ENCODE peak calls at places on chromosomes 5 and 9, in six cellular contexts. V is GM13977; T is CD8-positive, alpha-beta T cell; F is nephron progenitor cell; P is GM23338; A is cardiac fibroblast. O is an unnamed sample.

GRCh38 chr5:118793091-118793490 is 195.3 kb downstream of the DTWD2 start:
- DNase-seq in V (no peak), T (no peak), F (no peak), P (no peak), A (no peak), O (no peak)

GRCh38 chr9:105050296-105050695 is 122.3 kb upstream of the ABCA1 start:
- DNase-seq in V (no peak), T (no peak), F (no peak), P (no peak), A (peak; percentile 46), O (no peak)

GRCh38 chr5:124104813-124105212 is 592.8 kb downstream of the CSNK1G3 start:
- DNase-seq in V (no peak), T (no peak), F (no peak), P (no peak), A (no peak), O (no peak)

GRCh38 chr5:82244854-82245635 is 33.1 kb downstream of the RPS23 start:
- DNase-seq in V (no peak), T (no peak), F (no peak), P (peak; percentile 3), A (peak; percentile 6), O (no peak)

GRCh38 chr9:105251733-105252404 is 7.4 kb downstream of the SLC44A1 start:
- DNase-seq in V (no peak), T (no peak), F (no peak), P (no peak), A (no peak), O (no peak)

GRCh38 chr9:98916660-98917059 is 27.0 kb upstream of the COL15A1 start:
- DNase-seq in V (no peak), T (no peak), F (peak; percentile 71), P (peak; percentile 73), A (no peak), O (no peak)

GRCh38 chr5:142323480-142324376 is 1.1 kb downstream of the SPRY4 start:
- DNase-seq in V (no peak), T (no peak), F (peak; percentile 54), P (no peak), A (peak; percentile 52), O (no peak)

GRCh38 chr9:127366594-127366993 is 30.4 kb upstream of the SLC2A8 start:
- DNase-seq in V (no peak), T (no peak), F (no peak), P (no peak), A (no peak), O (no peak)

GRCh38 chr5:179679014-179679674 is 1.7 kb downstream of the CBY3 start:
- DNase-seq in V (peak; percentile 69), T (peak; percentile 71), F (peak; percentile 64), P (peak; percentile 95), A (peak; percentile 51), O (peak; percentile 80)

GRCh38 chr5:30040483-30041116 is 1152.9 kb upstream of the CDH6 start:
- DNase-seq in V (peak; percentile 45), T (no peak), F (peak; percentile 67), P (peak; percentile 87), A (peak; percentile 75), O (peak; percentile 33)

GRCh38 chr5:150214289-150214688 is 24.4 kb downstream of the SLC6A7 start:
- DNase-seq in V (no peak), T (no peak), F (no peak), P (peak; percentile 44), A (peak; percentile 31), O (no peak)

GRCh38 chr9:70081120-70081495 is 37.5 kb downstream of the MAMDC2 start:
- DNase-seq in V (no peak), T (no peak), F (no peak), P (no peak), A (peak; percentile 69), O (no peak)

GRCh38 chr9:2642068-2642467 is 20.5 kb downstream of the VLDLR start:
- DNase-seq in V (no peak), T (no peak), F (no peak), P (no peak), A (no peak), O (no peak)

GRCh38 chr9:87535817-87536539 is 38.3 kb downstream of the DAPK1 start:
- DNase-seq in V (peak; percentile 42), T (no peak), F (no peak), P (no peak), A (no peak), O (peak; percentile 66)

GRCh38 chr5:123095694-123096120 is 6.7 kb downstream of the PRDM6 start:
- DNase-seq in V (peak; percentile 25), T (no peak), F (no peak), P (no peak), A (no peak), O (no peak)

GRCh38 chr5:123098767-123099513 is 9.9 kb downstream of the PRDM6 start:
- DNase-seq in V (peak; percentile 30), T (no peak), F (no peak), P (peak; percentile 34), A (peak; percentile 31), O (no peak)

GRCh38 chr5:123097483-123097870 is 8.4 kb downstream of the PRDM6 start:
- DNase-seq in V (peak; percentile 23), T (no peak), F (no peak), P (no peak), A (no peak), O (no peak)

GRCh38 chr5:123097871-123098735 is 9.1 kb downstream of the PRDM6 start:
- DNase-seq in V (peak; percentile 38), T (no peak), F (peak; percentile 35), P (peak; percentile 44), A (no peak), O (no peak)

GRCh38 chr5:123099514-123100151 is 10.6 kb downstream of the PRDM6 start:
- DNase-seq in V (peak; percentile 27), T (no peak), F (peak; percentile 68), P (peak; percentile 78), A (no peak), O (peak; percentile 23)
- TF ChIP-seq CTCF in V (no peak), T (no peak), F (peak; percentile 25), P (peak; percentile 20), A (no peak), O (no peak)

GRCh38 chr5:96729156-96729555 is 67.0 kb downstream of the CAST start:
- DNase-seq in V (no peak), T (no peak), F (no peak), P (no peak), A (no peak), O (peak; percentile 18)
- TF ChIP-seq CTCF in V (no peak), T (peak; percentile 25), F (peak; percentile 10), P (peak; percentile 35), A (peak; percentile 5), O (no peak)

GRCh38 chr5:168916266-168916665 is 337.1 kb upstream of the PANK3 start:
- DNase-seq in V (no peak), T (no peak), F (peak; percentile 62), P (peak; percentile 60), A (peak; percentile 4), O (no peak)
- TF ChIP-seq CTCF in V (no peak), T (no peak), F (no peak), P (no peak), A (no peak), O (no peak)

GRCh38 chr9:114513952-114514267 is 8.6 kb upstream of the WHRN start:
- DNase-seq in V (no peak), T (no peak), F (no peak), P (no peak), A (no peak), O (no peak)

GRCh38 chr9:114516913-114517312 is 11.6 kb upstream of the WHRN start:
- DNase-seq in V (no peak), T (no peak), F (no peak), P (no peak), A (peak; percentile 73), O (no peak)

GRCh38 chr9:114512337-114512874 is 7.1 kb upstream of the WHRN start:
- DNase-seq in V (no peak), T (no peak), F (no peak), P (no peak), A (no peak), O (no peak)

GRCh38 chr9:114515528-114515927 is 10.3 kb upstream of the WHRN start:
- DNase-seq in V (no peak), T (no peak), F (no peak), P (no peak), A (no peak), O (no peak)

GRCh38 chr9:114513050-114513951 is 8.0 kb upstream of the WHRN start:
- DNase-seq in V (no peak), T (no peak), F (no peak), P (no peak), A (no peak), O (no peak)
- TF ChIP-seq CTCF in V (no peak), T (no peak), F (no peak), P (no peak), A (no peak), O (no peak)

GRCh38 chr5:111461934-111462333 is 50.4 kb downstream of the STARD4 start:
- DNase-seq in V (no peak), T (no peak), F (no peak), P (peak; percentile 10), A (no peak), O (no peak)

GRCh38 chr5:111463304-111463703 is 49.0 kb downstream of the STARD4 start:
- DNase-seq in V (no peak), T (no peak), F (no peak), P (peak; percentile 16), A (no peak), O (no peak)

GRCh38 chr5:111461261-111461671 is 51.1 kb downstream of the STARD4 start:
- DNase-seq in V (peak; percentile 14), T (no peak), F (peak; percentile 16), P (peak; percentile 75), A (no peak), O (no peak)
- TF ChIP-seq CTCF in V (peak; percentile 58), T (no peak), F (peak; percentile 45), P (peak; percentile 64), A (no peak), O (peak; percentile 32)

O was measured in GM13976.